ENCODE peak calls at places on chromosomes 13 and 19, in four cellular contexts. O is HepG2, U is foreskin fibroblast, Q is neural progenitor cell. K is an unnamed sample.

GRCh38 chr13:44557986-44558385 is 18.1 kb downstream of the TSC22D1 start:
- DNase-seq in O (no peak), U (no peak), Q (no peak), K (no peak)

GRCh38 chr13:50529154-50529882 is 314.2 kb downstream of the DLEU7 start:
- DNase-seq in O (no peak), U (peak), Q (no peak), K (no peak)

GRCh38 chr13:43908156-43909126 is 28.7 kb downstream of the LACC1 start:
- DNase-seq in O (peak), U (peak), Q (peak), K (peak)

GRCh38 chr19:57566396-57567256 is 7.0 kb upstream of the ZNF550 start:
- DNase-seq in O (no peak), U (no peak), Q (peak), K (no peak)

GRCh38 chr13:28451482-28452217 is 43.3 kb downstream of the FLT1 start:
- DNase-seq in O (no peak), U (peak), Q (peak), K (no peak)

GRCh38 chr13:39699274-39699673 is 43.8 kb downstream of the COG6 start:
- DNase-seq in O (no peak), U (no peak), Q (no peak), K (no peak)

GRCh38 chr13:50389726-50390125 is 374.5 kb downstream of the KCNRG start:
- DNase-seq in O (no peak), U (no peak), Q (no peak), K (no peak)

GRCh38 chr13:23608704-23609413 is 38.6 kb downstream of the TNFRSF19 start:
- DNase-seq in O (peak), U (peak), Q (no peak), K (no peak)

GRCh38 chr19:13588953-13589833 is 82.9 kb upstream of the CACNA1A start:
- DNase-seq in O (peak), U (peak), Q (peak), K (peak)

GRCh38 chr19:54620464-54620863 is 9.8 kb upstream of the LILRB1 start:
- DNase-seq in O (no peak), U (no peak), Q (no peak), K (no peak)

GRCh38 chr13:66076417-66076816 is 1153.7 kb downstream of the PCDH9 start:
- DNase-seq in O (no peak), U (peak), Q (no peak), K (no peak)

GRCh38 chr19:23528376-23528775 is 133.1 kb upstream of the ZNF91 start:
- DNase-seq in O (no peak), U (no peak), Q (no peak), K (no peak)

GRCh38 chr13:111912453-111912866 is 154.5 kb upstream of the SOX1 start:
- DNase-seq in O (no peak), U (no peak), Q (no peak), K (no peak)

GRCh38 chr13:110354209-110354627 is 47.1 kb downstream of the COL4A2 start:
- DNase-seq in O (no peak), U (no peak), Q (no peak), K (no peak)

GRCh38 chr13:110351636-110352420 is 44.7 kb downstream of the COL4A2 start:
- DNase-seq in O (no peak), U (no peak), Q (no peak), K (no peak)

GRCh38 chr13:110353339-110353977 is 46.4 kb downstream of the COL4A2 start:
- DNase-seq in O (no peak), U (no peak), Q (no peak), K (no peak)

GRCh38 chr13:110354715-110355473 is 47.8 kb downstream of the COL4A2 start:
- DNase-seq in O (no peak), U (no peak), Q (no peak), K (no peak)

GRCh38 chr13:110352735-110353134 is 45.7 kb downstream of the COL4A2 start:
- DNase-seq in O (no peak), U (no peak), Q (no peak), K (no peak)
- TF ChIP-seq CTCF in O (peak), U (no peak), Q (peak), K (peak)

GRCh38 chr19:33177417-33177976 is 16.6 kb upstream of the LRP3 start:
- DNase-seq in O (peak), U (no peak), Q (peak), K (peak)

GRCh38 chr19:33175156-33175782 is 18.9 kb upstream of the LRP3 start:
- DNase-seq in O (no peak), U (no peak), Q (no peak), K (no peak)

GRCh38 chr19:33174186-33174585 is 19.9 kb upstream of the LRP3 start:
- DNase-seq in O (no peak), U (no peak), Q (no peak), K (no peak)

GRCh38 chr19:33175886-33176669 is 18.1 kb upstream of the LRP3 start:
- DNase-seq in O (peak), U (no peak), Q (peak), K (no peak)

DNA sequence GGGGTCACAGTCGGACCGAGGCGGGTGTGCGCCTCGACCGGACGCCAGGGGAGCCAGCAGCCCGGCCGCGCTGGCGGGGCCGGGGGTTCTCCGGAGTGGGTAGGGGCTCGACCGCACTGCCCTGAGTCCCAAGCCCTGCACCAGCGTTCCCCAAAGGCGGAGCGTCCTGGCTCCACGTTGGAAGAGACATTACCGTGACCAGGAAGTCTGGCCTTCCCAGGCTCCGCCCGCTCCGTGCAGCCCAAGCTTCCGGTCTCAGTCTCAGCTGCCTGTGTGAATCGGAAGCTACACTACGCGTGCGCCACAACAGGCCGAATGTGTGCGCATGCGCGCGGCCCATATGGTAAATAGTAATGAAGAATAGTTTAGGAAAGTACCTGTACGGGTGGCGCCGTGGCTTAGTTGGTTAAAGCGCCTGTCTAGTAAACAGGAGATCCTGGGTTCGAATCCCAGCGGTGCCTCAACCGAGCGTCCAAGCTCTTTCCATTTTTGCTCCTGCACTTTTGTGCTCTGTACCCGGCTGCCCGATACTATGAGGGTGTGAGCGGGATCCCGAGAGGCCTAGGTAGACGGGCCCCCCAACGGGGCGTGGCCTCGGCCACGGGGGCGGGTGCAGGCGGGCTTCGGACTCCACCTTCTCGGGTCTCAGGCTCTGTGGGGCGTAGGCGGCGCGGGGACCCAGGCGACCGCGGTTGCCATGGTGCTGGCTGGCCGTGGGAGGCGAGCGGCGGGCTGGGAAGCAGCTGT is 17.3 kb upstream of the LRP3 start:
- DNase-seq in O (peak), U (peak), Q (peak), K (peak)
- TF ChIP-seq CTCF in O (no peak), U (no peak), Q (peak), K (peak)

GRCh38 chr19:4908781-4909171 is 525 bp upstream of the UHRF1 start:
- DNase-seq in O (peak), U (no peak), Q (no peak), K (no peak)

GRCh38 chr19:4904481-4904880 is 1.8 kb upstream of the ARRDC5 start:
- DNase-seq in O (peak), U (no peak), Q (no peak), K (no peak)

GRCh38 chr19:4908311-4908710 is 990 bp upstream of the UHRF1 start:
- DNase-seq in O (peak), U (no peak), Q (no peak), K (no peak)

GRCh38 chr19:4909172-4909896 is at the start of gene UHRF1:
- DNase-seq in O (peak), U (no peak), Q (peak), K (peak)

GRCh38 chr19:4906963-4907362 is 2.3 kb upstream of the UHRF1 start:
- DNase-seq in O (no peak), U (no peak), Q (no peak), K (no peak)
- TF ChIP-seq CTCF in O (peak), U (no peak), Q (no peak), K (no peak)

GRCh38 chr19:37779139-37780035 is at the start of gene ZNF573:
- DNase-seq in O (peak), U (peak), Q (peak), K (peak)
- TF ChIP-seq CTCF in O (no peak), U (peak), Q (peak), K (no peak)

GRCh38 chr13:46010148-46010547 is 42.4 kb downstream of the ZC3H13 start:
- DNase-seq in O (no peak), U (no peak), Q (peak), K (no peak)
- TF ChIP-seq CTCF in O (no peak), U (peak), Q (peak), K (peak)

DNA sequence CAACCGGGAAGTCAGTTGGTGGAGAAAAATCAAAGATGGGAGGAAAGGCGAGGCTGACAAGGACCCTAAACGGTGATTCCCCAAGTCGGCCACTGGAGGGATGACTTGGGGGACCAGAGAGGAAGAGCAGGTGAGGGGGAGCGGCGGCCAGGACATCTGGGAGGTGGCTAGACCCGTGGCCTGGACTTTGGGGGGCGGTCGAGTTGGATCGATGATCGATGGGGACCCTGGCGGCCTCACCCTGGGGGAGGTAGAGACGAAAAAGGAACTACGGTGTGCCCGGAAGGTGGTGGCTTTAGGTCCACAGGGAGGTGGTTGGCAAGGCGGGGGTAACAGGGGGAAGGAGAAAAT is 7.6 kb upstream of the CIRBP start:
- DNase-seq in O (no peak), U (no peak), Q (peak), K (no peak)
- TF ChIP-seq CTCF in O (no peak), U (no peak), Q (peak), K (peak)

GRCh38 chr13:109026266-109026665 is 396.9 kb downstream of the MYO16 start:
- DNase-seq in O (no peak), U (no peak), Q (no peak), K (no peak)
- TF ChIP-seq CTCF in O (no peak), U (no peak), Q (no peak), K (no peak)

GRCh38 chr13:40974460-40975407 is 44.4 kb downstream of the ELF1 start:
- DNase-seq in O (peak), U (no peak), Q (peak), K (no peak)
- TF ChIP-seq CTCF in O (peak), U (peak), Q (peak), K (peak)

K was measured in neural crest cell.